ENCODE peak calls at places on chromosomes 3 and 15, in seven cellular contexts. D, W, U, Y, P, J and C are unnamed samples.

GRCh38 chr3:150412599-150413069 is 4.5 kb downstream of the TSC22D2 start:
- DNase-seq in D (no peak), W (peak), U (peak), Y (no peak), P (no peak), J (no peak), C (no peak)

GRCh38 chr15:75745305-75745704 is 32.7 kb upstream of the CSPG4 start:
- DNase-seq in D (no peak), W (no peak), U (no peak), Y (no peak), P (no peak), J (no peak), C (no peak)

GRCh38 chr15:90044916-90045371 is 43.8 kb downstream of the ZNF710 start:
- DNase-seq in D (no peak), W (no peak), U (no peak), Y (no peak), P (no peak), J (no peak), C (no peak)

GRCh38 chr15:66704783-66705113 is 2.7 kb downstream of the SMAD6 start:
- DNase-seq in D (no peak), W (no peak), U (no peak), Y (no peak), P (no peak), J (no peak), C (no peak)

GRCh38 chr3:140160553-140160952 is 225.6 kb downstream of the CLSTN2 start:
- DNase-seq in D (no peak), W (no peak), U (no peak), Y (no peak), P (no peak), J (no peak), C (no peak)

GRCh38 chr15:90209591-90209990 is 8.5 kb downstream of the SEMA4B start:
- DNase-seq in D (no peak), W (no peak), U (no peak), Y (no peak), P (no peak), J (no peak), C (peak)

GRCh38 chr3:94167796-94168195 is 104.9 kb downstream of the NSUN3 start:
- DNase-seq in D (no peak), W (no peak), U (no peak), Y (no peak), P (no peak), J (no peak), C (no peak)

GRCh38 chr3:195209836-195210551 is 61.0 kb downstream of the XXYLT1 start:
- DNase-seq in D (no peak), W (no peak), U (no peak), Y (no peak), P (no peak), J (no peak), C (no peak)

GRCh38 chr3:185313693-185314246 is 49.2 kb upstream of the MAP3K13 start:
- DNase-seq in D (no peak), W (no peak), U (no peak), Y (no peak), P (no peak), J (no peak), C (no peak)

GRCh38 chr3:107431298-107432012 is 54.2 kb downstream of the CCDC54 start:
- DNase-seq in D (peak), W (peak), U (peak), Y (no peak), P (peak), J (peak), C (no peak)

GRCh38 chr15:70095387-70096214 is 2.1 kb downstream of the TLE3 start:
- DNase-seq in D (no peak), W (peak), U (no peak), Y (no peak), P (no peak), J (peak), C (peak)

GRCh38 chr3:188720636-188721035 is 451.1 kb upstream of the TPRG1 start:
- DNase-seq in D (peak), W (no peak), U (no peak), Y (no peak), P (no peak), J (no peak), C (no peak)

GRCh38 chr15:28022181-28022580 is 76.9 kb downstream of the OCA2 start:
- DNase-seq in D (no peak), W (no peak), U (no peak), Y (no peak), P (no peak), J (no peak), C (no peak)

GRCh38 chr3:37853691-37854413 is 7.8 kb upstream of the CTDSPL start:
- DNase-seq in D (peak), W (no peak), U (no peak), Y (no peak), P (no peak), J (no peak), C (no peak)

GRCh38 chr3:100486808-100487207 is 5.6 kb upstream of the TMEM45A start:
- DNase-seq in D (no peak), W (no peak), U (no peak), Y (no peak), P (no peak), J (no peak), C (no peak)

GRCh38 chr3:105904683-105905320 is 36.0 kb upstream of the CBLB start:
- DNase-seq in D (no peak), W (no peak), U (no peak), Y (no peak), P (no peak), J (no peak), C (no peak)

GRCh38 chr15:57485869-57486268 is 105.8 kb upstream of the MYZAP start:
- DNase-seq in D (peak), W (no peak), U (no peak), Y (no peak), P (no peak), J (no peak), C (no peak)